ENCODE peak calls at places on chromosomes 1 and 21, in eight cellular contexts. E, Z, L, F, P, K, G and N are unnamed samples.

GRCh38 chr1:32984090-32984828 is 19.6 kb upstream of the RNF19B start:
- DNase-seq in G (no peak), Z (peak; percentile 75), P (no peak), L (no peak), F (no peak), K (peak; percentile 54), E (no peak), N (no peak)

GRCh38 chr1:15005116-15005515 is 148.4 kb upstream of the TMEM51 start:
- DNase-seq in P (no peak), K (no peak), F (no peak), E (no peak), G (no peak), Z (no peak), L (no peak), N (peak; percentile 29)

GRCh38 chr1:113124366-113124765 is 51.4 kb downstream of the LRIG2 start:
- DNase-seq in Z (no peak), K (peak; percentile 55), G (no peak), P (no peak), E (no peak), F (no peak), L (no peak), N (no peak)

GRCh38 chr1:41666991-41667631 is 182.6 kb upstream of the EDN2 start:
- DNase-seq in Z (peak; percentile 87), K (peak; percentile 44), P (no peak), L (peak; percentile 84), G (no peak), E (no peak), F (no peak), N (peak; percentile 65)

GRCh38 chr1:67753776-67754525 is 69.0 kb downstream of the GADD45A start:
- DNase-seq in L (no peak), F (no peak), K (no peak), P (no peak), G (peak; percentile 70), E (no peak), Z (peak; percentile 29), N (no peak)

GRCh38 chr21:45934570-45934969 is 47.0 kb upstream of the COL6A1 start:
- DNase-seq in G (no peak), E (no peak), Z (no peak), L (no peak), P (no peak), K (no peak), F (peak; percentile 43), N (no peak)

GRCh38 chr1:120178799-120179419 is 2.6 kb upstream of the SEC22B start:
- DNase-seq in E (no peak), G (no peak), K (peak; percentile 41), L (no peak), P (no peak), F (no peak), Z (no peak), N (no peak)

GRCh38 chr1:211660718-211661222 is 14.7 kb downstream of the NEK2 start:
- DNase-seq in F (no peak), L (no peak), G (no peak), K (no peak), P (no peak), Z (no peak), E (no peak), N (no peak)

GRCh38 chr1:225677350-225678124 is 24.6 kb upstream of the ENAH start:
- DNase-seq in P (no peak), Z (no peak), L (no peak), G (no peak), F (no peak), K (no peak), E (no peak), N (no peak)

GRCh38 chr1:8194481-8195227 is 123.3 kb upstream of the SLC45A1 start:
- DNase-seq in E (no peak), G (no peak), L (no peak), Z (no peak), P (no peak), K (no peak), F (no peak), N (no peak)

GRCh38 chr1:210024282-210024681 is 86.3 kb downstream of the SYT14 start:
- DNase-seq in Z (no peak), P (no peak), F (no peak), E (no peak), L (no peak), K (no peak), G (no peak), N (no peak)

GRCh38 chr1:48498096-48498791 is 26.2 kb upstream of the SPATA6 start:
- DNase-seq in P (peak; percentile 78), E (peak; percentile 79), Z (peak; percentile 68), L (peak; percentile 91), K (peak; percentile 85), F (peak; percentile 91), G (peak; percentile 83), N (peak; percentile 82)

GRCh38 chr1:94801919-94802546 is 18.1 kb upstream of the SLC44A3 start:
- DNase-seq in P (peak; percentile 21), Z (peak; percentile 32), E (no peak), K (peak; percentile 91), G (peak; percentile 58), F (peak; percentile 78), L (peak; percentile 82), N (peak; percentile 47)

GRCh38 chr1:21294266-21295058 is 4.2 kb upstream of the ECE1 start:
- DNase-seq in G (no peak), Z (peak; percentile 97), F (peak; percentile 87), P (no peak), L (peak; percentile 95), E (peak; percentile 42), K (no peak), N (peak; percentile 51)

GRCh38 chr1:181345146-181345545 is 138.2 kb upstream of the CACNA1E start:
- DNase-seq in G (no peak), F (no peak), E (no peak), Z (no peak), P (no peak), L (no peak), K (no peak), N (no peak)

GRCh38 chr1:101293461-101294045 is 56.7 kb downstream of the S1PR1 start:
- DNase-seq in K (peak; percentile 12), F (no peak), P (no peak), E (no peak), L (no peak), G (no peak), Z (peak; percentile 90), N (no peak)

GRCh38 chr1:194294006-194294405 is 1107.6 kb upstream of the B3GALT2 start:
- DNase-seq in E (no peak), P (no peak), Z (no peak), K (no peak), F (no peak), L (no peak), G (no peak), N (no peak)

GRCh38 chr1:194292912-194293311 is 1106.5 kb upstream of the B3GALT2 start:
- DNase-seq in L (no peak), Z (no peak), F (no peak), G (no peak), P (no peak), K (no peak), E (no peak), N (no peak)

GRCh38 chr1:194289569-194290266 is 1103.3 kb upstream of the B3GALT2 start:
- DNase-seq in P (no peak), K (no peak), L (no peak), E (no peak), Z (peak; percentile 52), F (no peak), G (no peak), N (no peak)

GRCh38 chr1:194288284-194288683 is 1101.9 kb upstream of the B3GALT2 start:
- DNase-seq in G (no peak), F (no peak), L (no peak), E (no peak), K (no peak), P (no peak), Z (no peak), N (no peak)
- TF ChIP-seq CTCF in G (no peak), F (no peak), L (no peak), E (no peak), K (no peak), P (no peak), Z (no peak), N (no peak)

GRCh38 chr1:228242313-228242864 is 34.5 kb downstream of the OBSCN start:
- DNase-seq in G (no peak), P (no peak), K (no peak), Z (no peak), E (no peak), L (no peak), F (no peak), N (no peak)
- H3K4me3 ChIP-seq in G (no peak overlapping the region), P (no peak overlapping the region), K (no peak overlapping the region), Z (no peak overlapping the region), E (no peak overlapping the region), L (no peak overlapping the region), F (no peak overlapping the region), N (no peak overlapping the region)

GRCh38 chr1:202233824-202234223 is 40.2 kb downstream of the LGR6 start:
- DNase-seq in F (no peak), E (no peak), P (no peak), K (no peak), Z (no peak), L (peak; percentile 18), G (no peak), N (no peak)

GRCh38 chr1:202237052-202237451 is 43.5 kb downstream of the LGR6 start:
- DNase-seq in L (peak; percentile 61), F (no peak), E (no peak), K (peak; percentile 20), P (no peak), Z (peak; percentile 48), G (no peak), N (peak; percentile 13)

GRCh38 chr1:202235003-202235660 is 41.5 kb downstream of the LGR6 start:
- DNase-seq in L (peak; percentile 46), Z (no peak), K (no peak), P (no peak), G (no peak), F (no peak), E (no peak), N (no peak)

GRCh38 chr1:202234331-202235002 is 40.9 kb downstream of the LGR6 start:
- DNase-seq in G (no peak), E (no peak), K (peak; percentile 16), L (no peak), Z (no peak), F (no peak), P (no peak), N (no peak)

GRCh38 chr1:202235856-202236837 is 42.5 kb downstream of the LGR6 start:
- DNase-seq in Z (peak; percentile 70), E (peak; percentile 75), G (peak; percentile 77), K (peak; percentile 87), F (no peak), L (peak; percentile 83), P (peak; percentile 36), N (peak; percentile 78)
- TF ChIP-seq CTCF in Z (peak; percentile 93), E (peak; percentile 54), G (peak; percentile 77), K (peak; percentile 96), F (peak; percentile 89), L (peak; percentile 92), P (peak; percentile 84), N (peak; percentile 77)

DNA sequence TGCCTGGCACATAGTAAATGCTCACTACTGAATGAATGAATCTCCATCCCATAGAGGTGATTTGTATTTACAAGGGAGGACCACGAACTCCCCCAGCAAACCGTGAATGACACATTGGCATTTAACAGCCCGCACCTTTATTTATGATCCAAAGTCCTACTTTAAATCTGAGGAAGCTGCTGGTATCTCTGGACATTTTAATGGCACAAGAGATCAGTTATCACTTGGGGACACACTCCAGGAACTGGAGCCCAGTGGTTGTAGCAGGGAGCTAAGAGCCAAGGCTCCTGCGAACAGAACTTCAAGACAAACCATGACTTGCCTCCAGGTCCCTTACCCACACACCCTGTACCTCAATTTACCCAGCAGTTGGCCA is 1.2 kb downstream of the CTNNBIP1 start:
- DNase-seq in K (no peak), P (no peak), G (no peak), F (no peak), Z (no peak), L (no peak), E (no peak), N (no peak)
- H3K4me3 ChIP-seq in K (peak overlapping the region; percentile 66), P (peak overlapping the region; percentile 75), G (no peak overlapping the region), F (peak overlapping the region; percentile 73), Z (peak overlapping the region; percentile 83), L (peak overlapping the region; percentile 89), E (peak overlapping the region; percentile 83), N (no peak overlapping the region)

GRCh38 chr1:79197421-79197820 is 190.9 kb upstream of the ADGRL4 start:
- DNase-seq in K (peak; percentile 58), F (no peak), P (peak; percentile 16), L (no peak), G (no peak), E (no peak), Z (peak; percentile 8), N (no peak)
- TF ChIP-seq CTCF in K (peak; percentile 30), F (no peak), P (peak; percentile 50), L (no peak), G (no peak), E (peak; percentile 20), Z (peak; percentile 4), N (no peak)